ENCODE peak calls at places on chromosomes 13 and 19, in five cellular contexts. R is GM13976; A is KG1; J is ELF-1; D is activated CD4-positive, alpha-beta T cell treated with anti-CD3 and anti-CD28 coated beads for 24 hours. C is an unnamed sample.

GRCh38 chr19:1129535-1129934 is 25.7 kb downstream of the GPX4 start:
- DNase-seq in J (no peak), D (no peak), R (no peak), A (no peak), C (no peak)

GRCh38 chr13:86932935-86933334 is 738.2 kb upstream of the SLITRK5 start:
- DNase-seq in A (no peak), J (peak), D (no peak), R (no peak), C (no peak)

GRCh38 chr19:12485571-12485970 is 955 bp upstream of the ZNF709 start:
- DNase-seq in J (peak), D (no peak), A (no peak), R (no peak), C (no peak)

GRCh38 chr19:44643605-44644390 is at the start of gene PVR:
- DNase-seq in A (peak), R (peak), J (peak), D (peak), C (peak)

GRCh38 chr19:46536391-46536790 is 40.7 kb upstream of the PNMA8B start:
- DNase-seq in D (no peak), A (no peak), R (no peak), J (no peak), C (no peak)

GRCh38 chr13:21060827-21061076 is 634 bp downstream of the LATS2 start:
- DNase-seq in D (no peak), J (no peak), A (no peak), R (no peak), C (no peak)

GRCh38 chr19:30153326-30154210 is 211.5 kb downstream of the URI1 start:
- DNase-seq in D (no peak), A (no peak), R (peak), J (no peak), C (no peak)

GRCh38 chr13:43802511-43802910 is 15.7 kb upstream of the ENOX1 start:
- DNase-seq in R (no peak), J (no peak), A (no peak), D (no peak), C (no peak)

GRCh38 chr13:113636266-113636963 is 21.6 kb downstream of the ATP4B start:
- DNase-seq in A (no peak), D (no peak), R (no peak), J (no peak), C (no peak)

GRCh38 chr13:105894711-105895110 is 640.8 kb downstream of the EFNB2 start:
- DNase-seq in A (no peak), R (no peak), D (no peak), J (no peak), C (no peak)

GRCh38 chr13:51816604-51817254 is 12.8 kb upstream of the DHRS12 start:
- DNase-seq in D (no peak), R (no peak), A (no peak), J (peak), C (no peak)

GRCh38 chr19:3046621-3047306 is 15.5 kb downstream of the TLE5 start:
- DNase-seq in A (no peak), D (no peak), J (no peak), R (no peak), C (no peak)

GRCh38 chr13:76067850-76068249 is 431.7 kb downstream of the LMO7 start:
- DNase-seq in D (no peak), R (no peak), A (no peak), J (no peak), C (no peak)

GRCh38 chr13:31998131-31998530 is 33.4 kb upstream of the FRY start:
- DNase-seq in D (no peak), R (no peak), A (no peak), J (peak), C (no peak)

GRCh38 chr13:96621634-96622033 is 372.6 kb downstream of the OXGR1 start:
- DNase-seq in D (no peak), J (no peak), R (no peak), A (no peak), C (no peak)

GRCh38 chr13:113117335-113117872 is 5.2 kb upstream of the F10 start:
- DNase-seq in R (no peak), D (no peak), A (no peak), J (no peak), C (no peak)

GRCh38 chr13:92126399-92126798 is 728.0 kb downstream of the GPC5 start:
- DNase-seq in J (no peak), D (no peak), A (no peak), R (no peak), C (no peak)

C was measured in GF-D8.